ENCODE peak calls at places on chromosomes 11 and 22, in five cellular contexts. One of them, this sample, is unnamed.

GRCh38 chr11:77435972-77436371 is 37.9 kb downstream of the PAK1 start:
- DNase-seq in MCF 10A: no peak
- DNase-seq in stimulated activated CD4-positive, alpha-beta T cell treated with anti-CD3 and anti-CD28 coated beads, Interleukin-1b, Interleukin-23, amount 100 ng/mL, for 1 hour: no peak
- DNase-seq in tibial artery: no peak
- DNase-seq in NCI-H460: no peak
- DNase-seq in this sample: no peak

GRCh38 chr11:19868871-19869270 is 156.2 kb downstream of the NAV2 start:
- DNase-seq in MCF 10A: no peak
- DNase-seq in stimulated activated CD4-positive, alpha-beta T cell treated with anti-CD3 and anti-CD28 coated beads, Interleukin-1b, Interleukin-23, amount 100 ng/mL, for 1 hour: no peak
- DNase-seq in tibial artery: no peak
- DNase-seq in NCI-H460: no peak
- DNase-seq in this sample: peak; percentile 32

GRCh38 chr11:75582935-75583709 is 21.1 kb downstream of the SERPINH1 start:
- DNase-seq in MCF 10A: no peak
- DNase-seq in stimulated activated CD4-positive, alpha-beta T cell treated with anti-CD3 and anti-CD28 coated beads, Interleukin-1b, Interleukin-23, amount 100 ng/mL, for 1 hour: no peak
- DNase-seq in tibial artery: peak; percentile 59
- DNase-seq in NCI-H460: peak; percentile 46
- DNase-seq in this sample: peak; percentile 67

GRCh38 chr11:76206327-76207081 is at the start of gene WNT11:
- DNase-seq in MCF 10A: peak; percentile 57
- DNase-seq in stimulated activated CD4-positive, alpha-beta T cell treated with anti-CD3 and anti-CD28 coated beads, Interleukin-1b, Interleukin-23, amount 100 ng/mL, for 1 hour: no peak
- DNase-seq in tibial artery: peak; percentile 45
- DNase-seq in NCI-H460: no peak
- DNase-seq in this sample: no peak

GRCh38 chr22:46007003-46007847 is 30.3 kb upstream of the WNT7B start:
- DNase-seq in MCF 10A: peak; percentile 96
- DNase-seq in stimulated activated CD4-positive, alpha-beta T cell treated with anti-CD3 and anti-CD28 coated beads, Interleukin-1b, Interleukin-23, amount 100 ng/mL, for 1 hour: no peak
- DNase-seq in tibial artery: peak; percentile 68
- DNase-seq in NCI-H460: peak; percentile 75
- DNase-seq in this sample: peak; percentile 82

GRCh38 chr11:74541466-74541865 is 47.9 kb upstream of the LIPT2 start:
- DNase-seq in MCF 10A: no peak
- DNase-seq in stimulated activated CD4-positive, alpha-beta T cell treated with anti-CD3 and anti-CD28 coated beads, Interleukin-1b, Interleukin-23, amount 100 ng/mL, for 1 hour: no peak
- DNase-seq in tibial artery: no peak
- DNase-seq in NCI-H460: no peak
- DNase-seq in this sample: no peak

GRCh38 chr11:134725939-134726639 is 314.0 kb upstream of the B3GAT1 start:
- DNase-seq in MCF 10A: no peak
- DNase-seq in stimulated activated CD4-positive, alpha-beta T cell treated with anti-CD3 and anti-CD28 coated beads, Interleukin-1b, Interleukin-23, amount 100 ng/mL, for 1 hour: no peak
- DNase-seq in tibial artery: no peak
- DNase-seq in NCI-H460: peak; percentile 7
- DNase-seq in this sample: no peak

GRCh38 chr11:71373791-71374454 is 74.3 kb downstream of the DHCR7 start:
- DNase-seq in MCF 10A: no peak
- DNase-seq in stimulated activated CD4-positive, alpha-beta T cell treated with anti-CD3 and anti-CD28 coated beads, Interleukin-1b, Interleukin-23, amount 100 ng/mL, for 1 hour: no peak
- DNase-seq in tibial artery: no peak
- DNase-seq in NCI-H460: no peak
- DNase-seq in this sample: no peak

GRCh38 chr11:115222218-115222862 is 281.9 kb downstream of the CADM1 start:
- DNase-seq in MCF 10A: peak; percentile 96
- DNase-seq in stimulated activated CD4-positive, alpha-beta T cell treated with anti-CD3 and anti-CD28 coated beads, Interleukin-1b, Interleukin-23, amount 100 ng/mL, for 1 hour: no peak
- DNase-seq in tibial artery: no peak
- DNase-seq in NCI-H460: peak; percentile 18
- DNase-seq in this sample: peak; percentile 86

GRCh38 chr11:1382831-1383607 is 6.7 kb upstream of the BRSK2 start:
- DNase-seq in MCF 10A: peak; percentile 54
- DNase-seq in stimulated activated CD4-positive, alpha-beta T cell treated with anti-CD3 and anti-CD28 coated beads, Interleukin-1b, Interleukin-23, amount 100 ng/mL, for 1 hour: peak; percentile 60
- DNase-seq in tibial artery: peak; percentile 73
- DNase-seq in NCI-H460: peak; percentile 53
- DNase-seq in this sample: peak; percentile 48

GRCh38 chr11:94511932-94512781 is at the start of gene C11orf97:
- DNase-seq in MCF 10A: peak; percentile 19
- DNase-seq in stimulated activated CD4-positive, alpha-beta T cell treated with anti-CD3 and anti-CD28 coated beads, Interleukin-1b, Interleukin-23, amount 100 ng/mL, for 1 hour: no peak
- DNase-seq in tibial artery: peak; percentile 47
- DNase-seq in NCI-H460: no peak
- DNase-seq in this sample: peak; percentile 25

GRCh38 chr11:65008016-65008415 is 5.9 kb upstream of the ARL2 start:
- DNase-seq in MCF 10A: no peak
- DNase-seq in stimulated activated CD4-positive, alpha-beta T cell treated with anti-CD3 and anti-CD28 coated beads, Interleukin-1b, Interleukin-23, amount 100 ng/mL, for 1 hour: no peak
- DNase-seq in tibial artery: no peak
- DNase-seq in NCI-H460: no peak
- DNase-seq in this sample: no peak

GRCh38 chr11:15471709-15472404 is 357.1 kb downstream of the INSC start:
- DNase-seq in MCF 10A: no peak
- DNase-seq in stimulated activated CD4-positive, alpha-beta T cell treated with anti-CD3 and anti-CD28 coated beads, Interleukin-1b, Interleukin-23, amount 100 ng/mL, for 1 hour: no peak
- DNase-seq in tibial artery: no peak
- DNase-seq in NCI-H460: no peak
- DNase-seq in this sample: no peak

GRCh38 chr11:14565845-14566244 is 45.7 kb upstream of the PSMA1 start:
- DNase-seq in MCF 10A: no peak
- DNase-seq in stimulated activated CD4-positive, alpha-beta T cell treated with anti-CD3 and anti-CD28 coated beads, Interleukin-1b, Interleukin-23, amount 100 ng/mL, for 1 hour: no peak
- DNase-seq in tibial artery: no peak
- DNase-seq in NCI-H460: no peak
- DNase-seq in this sample: no peak

GRCh38 chr22:42757475-42757874 is 36.8 kb upstream of the A4GALT start:
- DNase-seq in MCF 10A: no peak
- DNase-seq in stimulated activated CD4-positive, alpha-beta T cell treated with anti-CD3 and anti-CD28 coated beads, Interleukin-1b, Interleukin-23, amount 100 ng/mL, for 1 hour: no peak
- DNase-seq in tibial artery: no peak
- DNase-seq in NCI-H460: no peak
- DNase-seq in this sample: no peak

GRCh38 chr22:28514314-28514713 is 165.3 kb downstream of the TTC28 start:
- DNase-seq in MCF 10A: no peak
- DNase-seq in stimulated activated CD4-positive, alpha-beta T cell treated with anti-CD3 and anti-CD28 coated beads, Interleukin-1b, Interleukin-23, amount 100 ng/mL, for 1 hour: no peak
- DNase-seq in tibial artery: no peak
- DNase-seq in NCI-H460: no peak
- DNase-seq in this sample: peak; percentile 15

GRCh38 chr11:61120099-61120864 is 18.0 kb downstream of the CD5 start:
- DNase-seq in MCF 10A: no peak
- DNase-seq in stimulated activated CD4-positive, alpha-beta T cell treated with anti-CD3 and anti-CD28 coated beads, Interleukin-1b, Interleukin-23, amount 100 ng/mL, for 1 hour: no peak
- DNase-seq in tibial artery: no peak
- DNase-seq in NCI-H460: no peak
- DNase-seq in this sample: no peak